ENCODE peak calls at places on chromosomes 3 and 15, in eight cellular contexts. B is A549; X is stimulated activated CD8-positive, alpha-beta memory T cell treated with anti-CD3 and anti-CD28 coated beads, Interleukin-7, amount 100 ng/mL, for 1 hour; M is DMS153; I is fibroblast of the conjunctiva; Q is astrocyte of the spinal cord; E is activated CD4-positive, alpha-beta T cell treated with anti-CD3 and anti-CD28 coated beads for 48 hours; K is lower lobe of right lung. F is an unnamed sample.

GRCh38 chr15:81373996-81374395 is at the start of gene TMC3:
- DNase-seq in B (no peak), X (no peak), M (no peak), I (no peak), Q (peak), E (no peak), K (no peak), F (no peak)

GRCh38 chr3:185825639-185826481 is 1.0 kb upstream of the IGF2BP2 start:
- DNase-seq in B (peak), X (no peak), M (no peak), I (no peak), Q (no peak), E (peak), K (peak), F (no peak)

GRCh38 chr3:142999881-143000280 is 1.5 kb upstream of the U2SURP start:
- DNase-seq in B (no peak), X (no peak), M (no peak), I (no peak), Q (no peak), E (no peak), K (no peak), F (no peak)

GRCh38 chr3:124396397-124396796 is 333.9 kb upstream of the UMPS start:
- DNase-seq in B (no peak), X (no peak), M (no peak), I (no peak), Q (no peak), E (no peak), K (no peak), F (no peak)

GRCh38 chr3:17201538-17201937 is 316.8 kb downstream of the PLCL2 start:
- DNase-seq in B (no peak), X (no peak), M (no peak), I (no peak), Q (no peak), E (no peak), K (no peak), F (no peak)

GRCh38 chr3:81339040-81339845 is 422.2 kb downstream of the GBE1 start:
- DNase-seq in B (peak), X (no peak), M (no peak), I (no peak), Q (peak), E (no peak), K (no peak), F (peak)

GRCh38 chr3:21795152-21795837 is 44.3 kb upstream of the ZNF385D start:
- DNase-seq in B (no peak), X (no peak), M (peak), I (no peak), Q (no peak), E (no peak), K (no peak), F (no peak)

GRCh38 chr3:85508659-85509058 is 549.9 kb downstream of the CADM2 start:
- DNase-seq in B (no peak), X (no peak), M (no peak), I (no peak), Q (no peak), E (no peak), K (no peak), F (no peak)

GRCh38 chr3:172859035-172859434 is 108.5 kb downstream of the ECT2 start:
- DNase-seq in B (no peak), X (no peak), M (no peak), I (no peak), Q (peak), E (no peak), K (no peak), F (no peak)

GRCh38 chr15:71581406-71581930 is 228.9 kb upstream of the NR2E3 start:
- DNase-seq in B (no peak), X (no peak), M (no peak), I (no peak), Q (no peak), E (no peak), K (no peak), F (no peak)

GRCh38 chr15:78842519-78842918 is 30.2 kb upstream of the MORF4L1 start:
- DNase-seq in B (no peak), X (no peak), M (no peak), I (no peak), Q (no peak), E (no peak), K (no peak), F (no peak)

GRCh38 chr15:77044228-77045042 is 26.5 kb downstream of the TSPAN3 start:
- DNase-seq in B (no peak), X (no peak), M (no peak), I (no peak), Q (no peak), E (no peak), K (no peak), F (no peak)

GRCh38 chr15:40847225-40847961 is 3.5 kb downstream of the SPINT1 start:
- DNase-seq in B (peak), X (no peak), M (peak), I (no peak), Q (no peak), E (no peak), K (peak), F (peak)

GRCh38 chr3:9553949-9554513 is 409 bp upstream of the LHFPL4 start:
- DNase-seq in B (no peak), X (no peak), M (no peak), I (no peak), Q (no peak), E (no peak), K (no peak), F (no peak)

GRCh38 chr3:133540896-133541674 is 32.4 kb upstream of the CDV3 start:
- DNase-seq in B (peak), X (no peak), M (no peak), I (no peak), Q (peak), E (no peak), K (no peak), F (no peak)

GRCh38 chr15:49494842-49495241 is 71.8 kb downstream of the FGF7 start:
- DNase-seq in B (no peak), X (no peak), M (no peak), I (no peak), Q (no peak), E (no peak), K (no peak), F (peak)

GRCh38 chr3:123602325-123602724 is 17.5 kb upstream of the HACD2 start:
- DNase-seq in B (peak), X (no peak), M (no peak), I (peak), Q (peak), E (no peak), K (no peak), F (peak)

GRCh38 chr15:72135719-72136118 is 17.5 kb downstream of the SENP8 start:
- DNase-seq in B (no peak), X (no peak), M (peak), I (no peak), Q (no peak), E (no peak), K (no peak), F (no peak)

GRCh38 chr3:172461530-172462138 is 13.4 kb upstream of the GHSR start:
- DNase-seq in B (peak), X (no peak), M (no peak), I (no peak), Q (peak), E (no peak), K (no peak), F (peak)

GRCh38 chr15:77841376-77841775 is 208.7 kb upstream of the LINGO1 start:
- DNase-seq in B (no peak), X (no peak), M (no peak), I (no peak), Q (no peak), E (no peak), K (no peak), F (no peak)

GRCh38 chr3:50588759-50589433 is 19.6 kb downstream of the HEMK1 start:
- DNase-seq in B (no peak), X (no peak), M (no peak), I (no peak), Q (no peak), E (no peak), K (no peak), F (no peak)

GRCh38 chr3:31565288-31565687 is 32.6 kb downstream of the STT3B start:
- DNase-seq in B (no peak), X (no peak), M (no peak), I (no peak), Q (no peak), E (no peak), K (no peak), F (no peak)

GRCh38 chr15:56149071-56149470 is 94.6 kb downstream of the RFX7 start:
- DNase-seq in B (no peak), X (no peak), M (no peak), I (no peak), Q (no peak), E (no peak), K (no peak), F (no peak)

GRCh38 chr15:38647683-38648082 is 83.1 kb upstream of the RASGRP1 start:
- DNase-seq in B (peak), X (no peak), M (no peak), I (no peak), Q (peak), E (no peak), K (no peak), F (no peak)

GRCh38 chr3:65604863-65605526 is 433.7 kb downstream of the MAGI1 start:
- DNase-seq in B (no peak), X (no peak), M (no peak), I (peak), Q (peak), E (no peak), K (no peak), F (no peak)

GRCh38 chr15:99333981-99334380 is 82.7 kb downstream of the LRRC28 start:
- DNase-seq in B (no peak), X (no peak), M (no peak), I (no peak), Q (no peak), E (no peak), K (no peak), F (no peak)

GRCh38 chr3:151864423-151865101 is 8.9 kb upstream of the SUCNR1 start:
- DNase-seq in B (no peak), X (no peak), M (no peak), I (peak), Q (peak), E (no peak), K (no peak), F (no peak)

GRCh38 chr15:38853608-38854007 is 289.0 kb upstream of the RASGRP1 start:
- DNase-seq in B (no peak), X (no peak), M (no peak), I (no peak), Q (no peak), E (peak), K (no peak), F (no peak)

GRCh38 chr3:184368116-184368803 is 6.8 kb downstream of the POLR2H start:
- DNase-seq in B (no peak), X (no peak), M (no peak), I (no peak), Q (no peak), E (no peak), K (no peak), F (no peak)

GRCh38 chr15:79179108-79179561 is 88.6 kb upstream of the RASGRF1 start:
- DNase-seq in B (peak), X (no peak), M (peak), I (no peak), Q (peak), E (no peak), K (no peak), F (no peak)

GRCh38 chr3:183447206-183448001 is 19.0 kb upstream of the MCF2L2 start:
- DNase-seq in B (peak), X (peak), M (peak), I (peak), Q (peak), E (peak), K (peak), F (peak)

GRCh38 chr3:11206316-11206715 is 52.0 kb downstream of the HRH1 start:
- DNase-seq in B (no peak), X (no peak), M (no peak), I (no peak), Q (no peak), E (no peak), K (peak), F (no peak)

GRCh38 chr3:54968546-54969172 is 40.8 kb upstream of the LRTM1 start:
- DNase-seq in B (no peak), X (no peak), M (no peak), I (no peak), Q (peak), E (no peak), K (no peak), F (no peak)

GRCh38 chr15:52005748-52006701 is 13.0 kb upstream of the MAPK6 start:
- DNase-seq in B (no peak), X (no peak), M (no peak), I (no peak), Q (peak), E (peak), K (no peak), F (no peak)

GRCh38 chr3:176584413-176585176 is 612.7 kb downstream of the TBL1XR1 start:
- DNase-seq in B (no peak), X (no peak), M (no peak), I (peak), Q (peak), E (no peak), K (no peak), F (no peak)

GRCh38 chr3:15271785-15272381 is 60.5 kb downstream of the SH3BP5 start:
- DNase-seq in B (no peak), X (peak), M (no peak), I (no peak), Q (no peak), E (peak), K (peak), F (no peak)

F was measured in LNCaP clone FGC.